ENCODE peak calls at places on chromosomes 1 and 21, in five cellular contexts. V is EH, U is cardiac muscle cell, L is stomach, Y is nephron progenitor cell. T is an unnamed sample.

GRCh38 chr1:234920136-234920842 is 208.3 kb downstream of the TOMM20 start:
- DNase-seq in V (no peak), U (no peak), L (peak), Y (no peak), T (no peak)

GRCh38 chr1:162055062-162055461 is 14.4 kb upstream of the NOS1AP start:
- DNase-seq in V (peak), U (peak), L (no peak), Y (no peak), T (no peak)

GRCh38 chr1:147840909-147841308 is 61.7 kb upstream of the GJA8 start:
- DNase-seq in V (peak), U (no peak), L (no peak), Y (no peak), T (no peak)

GRCh38 chr21:31293986-31294385 is 50.1 kb downstream of the TIAM1 start:
- DNase-seq in V (peak), U (peak), L (no peak), Y (no peak), T (no peak)

GRCh38 chr1:175918364-175918801 is 175.0 kb upstream of the TNR start:
- DNase-seq in V (peak), U (no peak), L (no peak), Y (no peak), T (no peak)

GRCh38 chr1:187691439-187691838 is 862.7 kb downstream of the PLA2G4A start:
- DNase-seq in V (peak), U (peak), L (no peak), Y (no peak), T (no peak)

GRCh38 chr1:20604678-20605077 is 15.8 kb downstream of the CDA start:
- DNase-seq in V (peak), U (no peak), L (no peak), Y (no peak), T (no peak)

GRCh38 chr21:37863842-37864241 is 52.4 kb downstream of the KCNJ6 start:
- DNase-seq in V (peak), U (peak), L (no peak), Y (no peak), T (no peak)

GRCh38 chr1:69410457-69410850 is 157.3 kb upstream of the LRRC7 start:
- DNase-seq in V (no peak), U (no peak), L (no peak), Y (no peak), T (no peak)

GRCh38 chr1:38489844-38490270 is 369.7 kb downstream of the RRAGC start:
- DNase-seq in V (peak), U (peak), L (no peak), Y (peak), T (peak)

GRCh38 chr1:206833741-206834140 is 31.7 kb upstream of the IL20 start:
- DNase-seq in V (no peak), U (no peak), L (peak), Y (no peak), T (no peak)

GRCh38 chr1:24074817-24075725 is 36.9 kb downstream of the MYOM3 start:
- DNase-seq in V (no peak), U (no peak), L (no peak), Y (no peak), T (no peak)

GRCh38 chr1:101723415-101723814 is 273.3 kb downstream of the OLFM3 start:
- DNase-seq in V (no peak), U (no peak), L (no peak), Y (no peak), T (no peak)

GRCh38 chr21:22813201-22813600 is 1815.0 kb downstream of the NCAM2 start:
- DNase-seq in V (no peak), U (no peak), L (no peak), Y (no peak), T (no peak)

GRCh38 chr21:32412162-32412997 is at the start of gene EVA1C:
- DNase-seq in V (peak), U (peak), L (peak), Y (peak), T (peak)

GRCh38 chr1:18119289-18119688 is 11.7 kb downstream of the IGSF21 start:
- DNase-seq in V (no peak), U (no peak), L (no peak), Y (no peak), T (no peak)

GRCh38 chr1:31588751-31589515 is 12.6 kb downstream of the TINAGL1 start:
- DNase-seq in V (peak), U (peak), L (peak), Y (peak), T (no peak)

GRCh38 chr1:222224576-222224975 is 323.3 kb downstream of the HHIPL2 start:
- DNase-seq in V (peak), U (peak), L (no peak), Y (no peak), T (no peak)

GRCh38 chr21:34695434-34695833 is 26.6 kb downstream of the CLIC6 start:
- DNase-seq in V (peak), U (no peak), L (no peak), Y (no peak), T (no peak)

GRCh38 chr1:206706806-206707205 is 22.1 kb downstream of the MAPKAPK2 start:
- DNase-seq in V (no peak), U (no peak), L (no peak), Y (no peak), T (no peak)

GRCh38 chr1:83725735-83726360 is 273.1 kb downstream of the TTLL7 start:
- DNase-seq in V (no peak), U (no peak), L (no peak), Y (no peak), T (no peak)

GRCh38 chr21:14836950-14837349 is 227.8 kb downstream of the NRIP1 start:
- DNase-seq in V (peak), U (peak), L (no peak), Y (no peak), T (no peak)

GRCh38 chr1:15152318-15153183 is 996 bp upstream of the TMEM51 start:
- DNase-seq in V (peak), U (peak), L (peak), Y (peak), T (peak)

GRCh38 chr1:196056966-196057365 is 551.3 kb downstream of the KCNT2 start:
- DNase-seq in V (no peak), U (no peak), L (no peak), Y (peak), T (no peak)

GRCh38 chr1:247287460-247287859 is 31.6 kb downstream of the VN1R5 start:
- DNase-seq in V (no peak), U (no peak), L (no peak), Y (no peak), T (no peak)

GRCh38 chr1:101051688-101052638 is 26.4 kb upstream of the DPH5 start:
- DNase-seq in V (no peak), U (no peak), L (no peak), Y (no peak), T (no peak)

GRCh38 chr1:211610779-211611556 is 32.0 kb upstream of the SLC30A1 start:
- DNase-seq in V (peak), U (peak), L (no peak), Y (peak), T (peak)

GRCh38 chr21:32612999-32613337 is 791 bp upstream of the CFAP298 start:
- DNase-seq in V (no peak), U (no peak), L (no peak), Y (no peak), T (no peak)

GRCh38 chr1:43235451-43236121 is 34.2 kb upstream of the TMEM125 start:
- DNase-seq in V (no peak), U (no peak), L (peak), Y (no peak), T (no peak)

GRCh38 chr1:45196863-45197262 is 9.5 kb downstream of the ZSWIM5 start:
- DNase-seq in V (no peak), U (no peak), L (no peak), Y (no peak), T (no peak)

GRCh38 chr21:41444703-41445464 is 18.8 kb downstream of the MX1 start:
- DNase-seq in V (no peak), U (no peak), L (peak), Y (no peak), T (no peak)

GRCh38 chr1:108082006-108082405 is 117.0 kb upstream of the VAV3 start:
- DNase-seq in V (peak), U (no peak), L (no peak), Y (no peak), T (no peak)

GRCh38 chr1:244445320-244446181 is 6.2 kb downstream of the ADSS2 start:
- DNase-seq in V (peak), U (no peak), L (no peak), Y (no peak), T (no peak)

GRCh38 chr21:37483776-37484175 is 117.2 kb downstream of the DYRK1A start:
- DNase-seq in V (no peak), U (no peak), L (no peak), Y (no peak), T (no peak)

T was measured in NCI-H1694 treated with DMSO at 0.1 percent for 48 hours.